ENCODE peak calls at places on chromosome 22, in eight cellular contexts. Z, N, S, T, V, G, J and K are unnamed samples.

GRCh38 chr22:22088658-22089458 is 106.3 kb upstream of the TOP3B start:
- DNase-seq in V (no peak), S (no peak), Z (no peak), N (no peak), J (no peak), G (no peak), T (no peak), K (no peak)

GRCh38 chr22:46088541-46089311 is 61.6 kb upstream of the PPARA start:
- DNase-seq in T (no peak), V (peak; percentile 64), Z (peak; percentile 74), S (no peak), N (no peak), G (peak; percentile 79), J (peak; percentile 64), K (peak; percentile 83)

GRCh38 chr22:20783844-20784723 is 10.2 kb downstream of the SERPIND1 start:
- DNase-seq in J (peak; percentile 44), T (peak; percentile 63), S (peak; percentile 31), Z (peak; percentile 53), V (peak; percentile 74), G (no peak), N (peak; percentile 28), K (no peak)

GRCh38 chr22:32244547-32244946 is 10.6 kb downstream of the SLC5A4 start:
- DNase-seq in Z (no peak), S (no peak), V (no peak), N (no peak), G (no peak), J (no peak), T (no peak), K (no peak)

GRCh38 chr22:30262917-30263741 is 3.5 kb downstream of the OSM start:
- DNase-seq in J (peak; percentile 74), Z (peak; percentile 77), S (peak; percentile 81), N (no peak), T (peak; percentile 80), G (peak; percentile 80), V (peak; percentile 61), K (peak; percentile 87)

GRCh38 chr22:33918676-33919590 is 1.3 kb downstream of the LARGE1 start:
- DNase-seq in T (no peak), Z (no peak), V (peak; percentile 45), S (no peak), N (no peak), G (no peak), J (no peak), K (no peak)

GRCh38 chr22:25494774-25495173 is 69.7 kb upstream of the GRK3 start:
- DNase-seq in N (peak; percentile 72), Z (no peak), T (no peak), V (no peak), S (no peak), G (no peak), J (no peak), K (no peak)

GRCh38 chr22:45101828-45102227 is 61.9 kb upstream of the NUP50 start:
- DNase-seq in G (peak; percentile 53), Z (peak; percentile 77), T (peak; percentile 18), J (peak; percentile 34), V (peak; percentile 72), S (peak; percentile 53), N (no peak), K (peak; percentile 78)

GRCh38 chr22:30158277-30158676 is 78.0 kb downstream of the HORMAD2 start:
- DNase-seq in G (no peak), N (no peak), V (no peak), J (no peak), Z (no peak), T (no peak), S (no peak), K (no peak)

GRCh38 chr22:46131151-46131587 is 19.2 kb upstream of the PPARA start:
- DNase-seq in S (no peak), T (no peak), G (no peak), N (no peak), Z (no peak), J (no peak), V (no peak), K (no peak)

GRCh38 chr22:28402539-28402938 is 277.1 kb downstream of the TTC28 start:
- DNase-seq in S (no peak), T (no peak), V (no peak), G (no peak), J (no peak), Z (no peak), N (peak; percentile 24), K (no peak)

GRCh38 chr22:31179345-31179744 is 19.4 kb downstream of the RNF185 start:
- DNase-seq in T (no peak), Z (no peak), J (no peak), G (no peak), V (peak; percentile 23), N (no peak), S (peak; percentile 44), K (no peak)

GRCh38 chr22:30885591-30885990 is 83.0 kb downstream of the MORC2 start:
- DNase-seq in T (no peak), J (no peak), N (no peak), V (no peak), Z (peak; percentile 2), G (no peak), S (no peak), K (peak; percentile 41)

GRCh38 chr22:17596226-17596625 is 32.3 kb downstream of the ATP6V1E1 start:
- DNase-seq in T (no peak), V (no peak), N (no peak), G (no peak), Z (no peak), S (no peak), J (no peak), K (peak; percentile 38)

GRCh38 chr22:19179472-19180048 is 1.0 kb upstream of the SLC25A1 start:
- DNase-seq in J (peak; percentile 78), V (peak; percentile 85), G (peak; percentile 80), S (peak; percentile 86), T (peak; percentile 64), N (peak; percentile 28), Z (peak; percentile 84), K (peak; percentile 93)

GRCh38 chr22:29842740-29843139 is 4.7 kb upstream of the ASCC2 start:
- DNase-seq in S (no peak), V (peak; percentile 91), Z (peak; percentile 71), G (no peak), T (no peak), N (no peak), J (no peak), K (no peak)

GRCh38 chr22:29617922-29618629 is 14.6 kb downstream of the NF2 start:
- DNase-seq in V (peak; percentile 68), G (no peak), J (no peak), Z (no peak), N (no peak), S (no peak), T (no peak), K (no peak)

GRCh38 chr22:21718492-21718891 is 17.1 kb downstream of the YPEL1 start:
- DNase-seq in N (no peak), G (no peak), V (peak; percentile 29), S (no peak), J (no peak), T (no peak), Z (no peak), K (no peak)

GRCh38 chr22:41940853-41941765 is 5.8 kb downstream of the CENPM start:
- DNase-seq in N (no peak), T (peak; percentile 93), V (peak; percentile 91), S (peak; percentile 92), J (peak; percentile 85), G (peak; percentile 91), Z (peak; percentile 84), K (peak; percentile 91)
- H3K4me3 ChIP-seq in N (peak overlapping the region; percentile 4), T (no peak overlapping the region), V (no peak overlapping the region), S (no peak overlapping the region), J (no peak overlapping the region), G (no peak overlapping the region), Z (no peak overlapping the region), K (no peak overlapping the region)

DNA sequence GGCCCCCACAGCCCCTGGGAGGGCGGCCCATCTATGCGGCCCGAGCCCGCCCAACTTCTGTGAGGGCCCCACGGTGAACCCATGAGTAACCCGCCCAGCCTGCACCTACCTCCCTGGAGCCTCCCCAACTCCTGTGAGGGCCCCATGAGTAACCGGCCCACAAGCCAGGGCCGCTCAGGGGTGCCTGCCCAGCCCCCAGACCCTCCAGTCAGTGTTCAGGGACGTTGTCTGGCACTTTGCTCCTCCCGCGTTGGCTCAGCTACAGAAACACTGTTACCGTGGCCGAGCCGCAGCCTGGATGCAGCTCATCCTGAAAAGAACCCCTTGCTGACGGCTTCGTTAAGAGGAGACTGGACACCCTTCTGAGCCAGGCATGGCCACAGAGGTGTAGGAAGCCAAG is 179.6 kb downstream of the BRD1 start:
- DNase-seq in T (no peak), G (no peak), S (no peak), N (no peak), V (no peak), J (no peak), Z (no peak), K (no peak)
- TF ChIP-seq POLR2A in T (no peak), G (no peak), S (no peak), N (no peak), V (no peak), J (no peak), Z (no peak), K (no peak)

GRCh38 chr22:48576333-48577013 is 1251.2 kb downstream of the BRD1 start:
- DNase-seq in Z (no peak), N (no peak), T (no peak), G (no peak), J (no peak), V (no peak), S (no peak), K (no peak)
- TF ChIP-seq CTCF in Z (peak; percentile 5), N (no peak), T (no peak), G (peak; percentile 35), J (peak; percentile 44), V (no peak), S (no peak), K (no peak)

GRCh38 chr22:24433001-24433867 is 5.8 kb downstream of the ADORA2A start:
- DNase-seq in G (no peak), J (no peak), T (no peak), V (no peak), S (no peak), N (no peak), Z (no peak), K (peak; percentile 61)

GRCh38 chr22:24429411-24430365 is 2.3 kb downstream of the ADORA2A start:
- DNase-seq in S (no peak), J (no peak), N (no peak), G (peak; percentile 84), Z (no peak), T (no peak), V (peak; percentile 22), K (peak; percentile 86)

GRCh38 chr22:24432059-24432853 is 4.9 kb downstream of the ADORA2A start:
- DNase-seq in T (no peak), J (peak; percentile 58), G (peak; percentile 78), V (peak; percentile 16), N (no peak), S (peak; percentile 71), Z (no peak), K (peak; percentile 87)

GRCh38 chr22:24430431-24431308 is 3.3 kb downstream of the ADORA2A start:
- DNase-seq in S (no peak), T (no peak), G (no peak), N (no peak), Z (no peak), J (no peak), V (no peak), K (peak; percentile 64)

DNA sequence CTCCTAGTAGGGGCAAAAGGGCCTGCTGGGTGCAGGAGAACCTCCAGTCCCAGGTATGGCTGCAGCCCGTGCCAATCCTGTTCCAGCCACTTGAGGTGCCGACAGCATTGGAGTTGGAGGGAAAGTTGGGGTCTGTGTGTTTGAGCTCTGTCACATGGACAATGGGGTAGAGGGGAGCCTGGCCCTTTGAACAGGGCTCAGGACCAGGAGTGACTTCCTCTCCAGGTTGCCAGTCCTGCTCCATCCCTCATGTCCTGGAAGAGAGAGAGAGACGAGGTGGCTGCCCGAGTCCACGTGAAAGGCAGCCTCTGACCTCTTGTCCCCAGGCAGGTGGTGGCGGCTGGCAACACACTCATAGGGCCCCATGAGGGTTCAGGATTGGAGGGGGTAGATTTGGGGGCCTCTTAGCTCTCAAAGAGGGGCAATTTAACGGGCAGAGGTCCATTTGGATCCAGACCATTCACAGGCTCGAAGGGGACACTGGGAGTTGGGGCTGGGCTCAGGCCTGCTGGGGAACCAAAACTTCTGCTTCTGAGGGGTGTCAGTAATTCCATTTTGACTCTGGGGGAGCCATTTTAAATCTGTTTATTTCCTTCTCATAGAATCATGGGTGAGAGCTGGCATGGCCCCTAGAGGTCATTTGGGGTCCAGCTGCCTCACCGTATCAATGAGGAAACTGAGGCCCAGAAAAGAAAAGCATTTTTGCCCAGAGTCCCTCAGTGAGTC is 4.1 kb downstream of the ADORA2A start:
- DNase-seq in V (no peak), S (no peak), T (no peak), J (no peak), G (no peak), N (no peak), Z (no peak), K (peak; percentile 50)
- H3K4me3 ChIP-seq in V (no peak overlapping the region), S (no peak overlapping the region), T (no peak overlapping the region), J (no peak overlapping the region), G (no peak overlapping the region), N (no peak overlapping the region), Z (no peak overlapping the region), K (no peak overlapping the region)